ENCODE peak calls at places on chromosome 1, in five cellular contexts. Z is kidney tubule cell, O is HEK293T, U is retina, V is T follicular helper cell. W is an unnamed sample.

GRCh38 chr1:108601708-108602410 is 42.0 kb downstream of the EEIG2 start:
- DNase-seq in Z (no peak), O (no peak), U (no peak), V (no peak), W (no peak)

GRCh38 chr1:207088161-207088560 is 499 bp upstream of the C4BPB start:
- DNase-seq in Z (peak; percentile 5), O (no peak), U (no peak), V (no peak), W (no peak)

GRCh38 chr1:159911668-159912067 is 11.7 kb upstream of the CFAP45 start:
- DNase-seq in Z (no peak), O (no peak), U (no peak), V (no peak), W (no peak)

GRCh38 chr1:151238467-151238739 is 16.1 kb upstream of the PSMD4 start:
- DNase-seq in Z (peak; percentile 69), O (no peak), U (no peak), V (no peak), W (no peak)

GRCh38 chr1:93753766-93754763 is 72.4 kb upstream of the BCAR3 start:
- DNase-seq in Z (peak; percentile 84), O (no peak), U (no peak), V (no peak), W (no peak)

GRCh38 chr1:31572323-31573104 is 3.8 kb upstream of the TINAGL1 start:
- DNase-seq in Z (no peak), O (no peak), U (no peak), V (no peak), W (no peak)

GRCh38 chr1:218374401-218374848 is 29.3 kb downstream of the TGFB2 start:
- DNase-seq in Z (no peak), O (no peak), U (no peak), V (no peak), W (no peak)

GRCh38 chr1:10730985-10731384 is 65.5 kb downstream of the CASZ1 start:
- DNase-seq in Z (peak; percentile 92), O (no peak), U (no peak), V (no peak), W (no peak)